ENCODE peak calls at places on chromosomes 13 and 19, in six cellular contexts. One of them, this sample, is unnamed.

GRCh38 chr13:29954082-29955043 is 103.9 kb upstream of the UBL3 start:
- DNase-seq in SK-N-SH: no peak
- DNase-seq in CD8-positive, alpha-beta T cell: peak; percentile 33
- DNase-seq in GM10248: no peak
- DNase-seq in lower lobe of right lung: peak; percentile 51
- DNase-seq in IMR-90: no peak
- DNase-seq in this sample: no peak

GRCh38 chr13:25920931-25921330 is 130.9 kb downstream of the SHISA2 start:
- DNase-seq in SK-N-SH: no peak
- DNase-seq in CD8-positive, alpha-beta T cell: no peak
- DNase-seq in GM10248: no peak
- DNase-seq in lower lobe of right lung: no peak
- DNase-seq in IMR-90: no peak
- DNase-seq in this sample: no peak

GRCh38 chr19:50204811-50205675 is 1.6 kb downstream of the MYH14 start:
- DNase-seq in SK-N-SH: peak; percentile 33
- DNase-seq in CD8-positive, alpha-beta T cell: no peak
- DNase-seq in GM10248: no peak
- DNase-seq in lower lobe of right lung: peak; percentile 91
- DNase-seq in IMR-90: no peak
- DNase-seq in this sample: peak; percentile 99

GRCh38 chr19:35949131-35949530 is 13.0 kb downstream of the LRFN3 start:
- DNase-seq in SK-N-SH: no peak
- DNase-seq in CD8-positive, alpha-beta T cell: no peak
- DNase-seq in GM10248: no peak
- DNase-seq in lower lobe of right lung: no peak
- DNase-seq in IMR-90: no peak
- DNase-seq in this sample: no peak

GRCh38 chr13:23069571-23069970 is 111.2 kb upstream of the SGCG start:
- DNase-seq in SK-N-SH: no peak
- DNase-seq in CD8-positive, alpha-beta T cell: no peak
- DNase-seq in GM10248: no peak
- DNase-seq in lower lobe of right lung: no peak
- DNase-seq in IMR-90: peak; percentile 87
- DNase-seq in this sample: no peak

GRCh38 chr13:111153977-111154332 is 38.8 kb downstream of the ARHGEF7 start:
- DNase-seq in SK-N-SH: no peak
- DNase-seq in CD8-positive, alpha-beta T cell: no peak
- DNase-seq in GM10248: peak; percentile 45
- DNase-seq in lower lobe of right lung: no peak
- DNase-seq in IMR-90: no peak
- DNase-seq in this sample: peak; percentile 33

GRCh38 chr13:94327318-94327717 is 152.2 kb downstream of the DCT start:
- DNase-seq in SK-N-SH: no peak
- DNase-seq in CD8-positive, alpha-beta T cell: no peak
- DNase-seq in GM10248: peak; percentile 40
- DNase-seq in lower lobe of right lung: no peak
- DNase-seq in IMR-90: no peak
- DNase-seq in this sample: no peak

GRCh38 chr13:40528881-40529280 is 137.6 kb downstream of the FOXO1 start:
- DNase-seq in SK-N-SH: no peak
- DNase-seq in CD8-positive, alpha-beta T cell: no peak
- DNase-seq in GM10248: no peak
- DNase-seq in lower lobe of right lung: no peak
- DNase-seq in IMR-90: no peak
- DNase-seq in this sample: no peak

GRCh38 chr19:3910105-3910504 is 22.8 kb upstream of the NMRK2 start:
- DNase-seq in SK-N-SH: no peak
- DNase-seq in CD8-positive, alpha-beta T cell: no peak
- DNase-seq in GM10248: no peak
- DNase-seq in lower lobe of right lung: no peak
- DNase-seq in IMR-90: no peak
- DNase-seq in this sample: no peak

GRCh38 chr13:75704942-75705320 is 68.8 kb downstream of the LMO7 start:
- DNase-seq in SK-N-SH: no peak
- DNase-seq in CD8-positive, alpha-beta T cell: no peak
- DNase-seq in GM10248: no peak
- DNase-seq in lower lobe of right lung: peak; percentile 79
- DNase-seq in IMR-90: no peak
- DNase-seq in this sample: peak; percentile 63

GRCh38 chr19:48175578-48175977 is 5.1 kb downstream of the ZSWIM9 start:
- DNase-seq in SK-N-SH: no peak
- DNase-seq in CD8-positive, alpha-beta T cell: no peak
- DNase-seq in GM10248: no peak
- DNase-seq in lower lobe of right lung: no peak
- DNase-seq in IMR-90: no peak
- DNase-seq in this sample: no peak

GRCh38 chr19:39112338-39112890 is 13.2 kb upstream of the PAK4 start:
- DNase-seq in SK-N-SH: no peak
- DNase-seq in CD8-positive, alpha-beta T cell: no peak
- DNase-seq in GM10248: no peak
- DNase-seq in lower lobe of right lung: peak; percentile 45
- DNase-seq in IMR-90: no peak
- DNase-seq in this sample: peak; percentile 88

GRCh38 chr13:110546933-110547332 is 14.6 kb downstream of the RAB20 start:
- DNase-seq in SK-N-SH: no peak
- DNase-seq in CD8-positive, alpha-beta T cell: no peak
- DNase-seq in GM10248: no peak
- DNase-seq in lower lobe of right lung: peak; percentile 88
- DNase-seq in IMR-90: peak; percentile 89
- DNase-seq in this sample: peak; percentile 60

GRCh38 chr13:111184685-111185401 is 69.7 kb downstream of the ARHGEF7 start:
- DNase-seq in SK-N-SH: no peak
- DNase-seq in CD8-positive, alpha-beta T cell: peak; percentile 43
- DNase-seq in GM10248: peak; percentile 81
- DNase-seq in lower lobe of right lung: no peak
- DNase-seq in IMR-90: no peak
- DNase-seq in this sample: no peak

GRCh38 chr13:20583803-20584293 is 16.9 kb downstream of the IFT88 start:
- DNase-seq in SK-N-SH: no peak
- DNase-seq in CD8-positive, alpha-beta T cell: no peak
- DNase-seq in GM10248: no peak
- DNase-seq in lower lobe of right lung: no peak
- DNase-seq in IMR-90: no peak
- DNase-seq in this sample: no peak

GRCh38 chr19:32718286-32718685 is 1.3 kb upstream of the TDRD12 start:
- DNase-seq in SK-N-SH: no peak
- DNase-seq in CD8-positive, alpha-beta T cell: no peak
- DNase-seq in GM10248: no peak
- DNase-seq in lower lobe of right lung: no peak
- DNase-seq in IMR-90: no peak
- DNase-seq in this sample: no peak

GRCh38 chr13:100300708-100301107 is 211.8 kb downstream of the PCCA start:
- DNase-seq in SK-N-SH: no peak
- DNase-seq in CD8-positive, alpha-beta T cell: no peak
- DNase-seq in GM10248: no peak
- DNase-seq in lower lobe of right lung: no peak
- DNase-seq in IMR-90: no peak
- DNase-seq in this sample: no peak

GRCh38 chr19:11324079-11324661 is 15.3 kb downstream of the RAB3D start:
- DNase-seq in SK-N-SH: peak; percentile 91
- DNase-seq in CD8-positive, alpha-beta T cell: no peak
- DNase-seq in GM10248: peak; percentile 70
- DNase-seq in lower lobe of right lung: peak; percentile 89
- DNase-seq in IMR-90: peak; percentile 94
- DNase-seq in this sample: peak; percentile 75

GRCh38 chr19:49338023-49338677 is 2.9 kb downstream of the CD37 start:
- DNase-seq in SK-N-SH: no peak
- DNase-seq in CD8-positive, alpha-beta T cell: no peak
- DNase-seq in GM10248: peak; percentile 3
- DNase-seq in lower lobe of right lung: no peak
- DNase-seq in IMR-90: no peak
- DNase-seq in this sample: no peak

GRCh38 chr19:38485541-38486285 is 52.2 kb downstream of the RYR1 start:
- DNase-seq in SK-N-SH: no peak
- DNase-seq in CD8-positive, alpha-beta T cell: no peak
- DNase-seq in GM10248: no peak
- DNase-seq in lower lobe of right lung: no peak
- DNase-seq in IMR-90: no peak
- DNase-seq in this sample: no peak

GRCh38 chr13:35672611-35673010 is 196.1 kb upstream of the MAB21L1 start:
- DNase-seq in SK-N-SH: no peak
- DNase-seq in CD8-positive, alpha-beta T cell: no peak
- DNase-seq in GM10248: no peak
- DNase-seq in lower lobe of right lung: no peak
- DNase-seq in IMR-90: peak; percentile 10
- DNase-seq in this sample: no peak

GRCh38 chr13:74465279-74465678 is 331.1 kb upstream of the KLF12 start:
- DNase-seq in SK-N-SH: no peak
- DNase-seq in CD8-positive, alpha-beta T cell: no peak
- DNase-seq in GM10248: no peak
- DNase-seq in lower lobe of right lung: no peak
- DNase-seq in IMR-90: no peak
- DNase-seq in this sample: no peak

GRCh38 chr13:113320226-113320875 is 23.3 kb downstream of the LAMP1 start:
- DNase-seq in SK-N-SH: no peak
- DNase-seq in CD8-positive, alpha-beta T cell: no peak
- DNase-seq in GM10248: no peak
- DNase-seq in lower lobe of right lung: peak; percentile 34
- DNase-seq in IMR-90: no peak
- DNase-seq in this sample: no peak

DNA sequence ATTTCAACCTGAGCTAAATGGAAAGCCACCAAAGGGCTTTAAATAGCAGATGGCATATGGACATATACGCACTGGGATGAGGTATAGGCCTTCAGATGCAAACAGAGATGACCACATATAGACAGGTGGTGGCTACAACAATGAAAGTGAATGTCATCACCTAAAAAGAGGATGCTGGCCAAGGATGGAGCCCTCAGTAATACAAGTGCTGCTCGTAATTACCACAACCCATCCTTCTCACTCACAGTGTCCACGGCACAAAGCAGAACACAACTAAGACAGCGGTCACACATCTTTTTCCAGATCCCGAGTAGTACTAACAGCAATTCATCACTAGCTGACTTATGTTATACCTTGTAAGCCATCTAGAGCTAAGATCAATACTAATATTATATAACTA is 18.2 kb upstream of the DOCK9 start:
- DNase-seq in SK-N-SH: no peak
- DNase-seq in CD8-positive, alpha-beta T cell: no peak
- DNase-seq in GM10248: no peak
- DNase-seq in lower lobe of right lung: no peak
- DNase-seq in IMR-90: no peak
- DNase-seq in this sample: no peak
- TF ChIP-seq CTCF in SK-N-SH: no peak
- TF ChIP-seq CTCF in CD8-positive, alpha-beta T cell: no peak
- TF ChIP-seq CTCF in GM10248: no peak
- TF ChIP-seq CTCF in lower lobe of right lung: no peak
- TF ChIP-seq CTCF in IMR-90: no peak
- TF ChIP-seq CTCF in this sample: no peak

DNA sequence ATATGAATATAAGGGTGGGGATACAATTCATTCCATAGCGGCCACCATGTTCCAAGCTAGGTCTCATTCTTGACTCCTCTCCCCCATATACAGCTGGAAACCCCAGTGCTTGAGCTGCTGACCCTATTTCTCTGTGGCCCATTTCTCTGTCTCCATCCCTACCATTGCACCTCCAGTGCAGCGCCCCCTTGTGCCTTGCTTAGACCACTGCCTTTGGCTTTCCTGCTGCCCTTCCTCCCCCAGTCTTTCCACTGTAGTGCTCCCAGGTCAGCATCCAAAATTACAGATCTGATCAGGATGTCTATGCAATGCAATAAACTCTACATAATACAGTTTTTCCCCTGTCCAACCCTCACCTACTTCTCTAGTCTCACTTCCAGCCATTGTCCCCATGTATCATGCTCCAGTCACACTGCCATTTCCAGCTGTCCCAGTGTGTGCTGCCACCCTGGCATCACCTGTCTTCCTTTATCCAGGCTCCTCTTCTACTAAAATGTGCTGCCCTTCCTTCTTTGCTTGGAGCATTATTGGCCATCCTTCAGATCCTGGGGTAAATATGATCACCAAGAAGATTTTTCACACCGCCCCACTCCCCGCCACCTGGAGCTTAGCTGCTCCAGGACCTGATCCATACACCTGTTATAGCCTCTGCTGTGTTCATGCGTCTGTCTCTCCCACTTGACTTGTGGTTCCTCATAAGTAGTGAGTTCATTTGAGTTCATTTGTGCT is 199.4 kb upstream of the IPO5 start:
- DNase-seq in SK-N-SH: no peak
- DNase-seq in CD8-positive, alpha-beta T cell: no peak
- DNase-seq in GM10248: no peak
- DNase-seq in lower lobe of right lung: no peak
- DNase-seq in IMR-90: no peak
- DNase-seq in this sample: no peak
- TF ChIP-seq CTCF in SK-N-SH: peak; percentile 24
- TF ChIP-seq CTCF in CD8-positive, alpha-beta T cell: no peak
- TF ChIP-seq CTCF in GM10248: no peak
- TF ChIP-seq CTCF in lower lobe of right lung: no peak
- TF ChIP-seq CTCF in IMR-90: no peak
- TF ChIP-seq CTCF in this sample: no peak

GRCh38 chr13:106689906-106690305 is 122.0 kb upstream of the ARGLU1 start:
- DNase-seq in SK-N-SH: no peak
- DNase-seq in CD8-positive, alpha-beta T cell: no peak
- DNase-seq in GM10248: no peak
- DNase-seq in lower lobe of right lung: no peak
- DNase-seq in IMR-90: no peak
- DNase-seq in this sample: no peak
- TF ChIP-seq CTCF in SK-N-SH: no peak
- TF ChIP-seq CTCF in CD8-positive, alpha-beta T cell: no peak
- TF ChIP-seq CTCF in GM10248: no peak
- TF ChIP-seq CTCF in lower lobe of right lung: no peak
- TF ChIP-seq CTCF in IMR-90: no peak
- TF ChIP-seq CTCF in this sample: no peak

GRCh38 chr13:102846261-102847015 is 606 bp downstream of the ERCC5 start:
- DNase-seq in SK-N-SH: peak; percentile 41
- DNase-seq in CD8-positive, alpha-beta T cell: peak; percentile 31
- DNase-seq in GM10248: peak; percentile 29
- DNase-seq in lower lobe of right lung: peak; percentile 67
- DNase-seq in IMR-90: peak; percentile 30
- DNase-seq in this sample: no peak
- TF ChIP-seq CTCF in SK-N-SH: no peak
- TF ChIP-seq CTCF in CD8-positive, alpha-beta T cell: no peak
- TF ChIP-seq CTCF in GM10248: no peak
- TF ChIP-seq CTCF in lower lobe of right lung: no peak
- TF ChIP-seq CTCF in IMR-90: no peak
- TF ChIP-seq CTCF in this sample: no peak

GRCh38 chr19:16795042-16795441 is 34.2 kb upstream of the SIN3B start:
- DNase-seq in SK-N-SH: no peak
- DNase-seq in CD8-positive, alpha-beta T cell: no peak
- DNase-seq in GM10248: no peak
- DNase-seq in lower lobe of right lung: no peak
- DNase-seq in IMR-90: no peak
- DNase-seq in this sample: no peak
- TF ChIP-seq CTCF in SK-N-SH: no peak
- TF ChIP-seq CTCF in CD8-positive, alpha-beta T cell: no peak
- TF ChIP-seq CTCF in GM10248: no peak
- TF ChIP-seq CTCF in lower lobe of right lung: no peak
- TF ChIP-seq CTCF in IMR-90: no peak
- TF ChIP-seq CTCF in this sample: no peak

This sample was measured in Calu3.